ENCODE peak calls at places on chromosomes 5 and 9, in six cellular contexts. H, P, R, Z, E and C are unnamed samples.
A peak's percentile ranks its signal among the peaks of the same experiment; 100 is the strongest.

GRCh38 chr9:79829566-79830347 is 258.0 kb downstream of the TLE4 start:
- DNase-seq in H (no peak), P (no peak), R (no peak), Z (no peak), E (no peak), C (peak; percentile 39)

GRCh38 chr9:7316967-7317366 is 482.6 kb downstream of the DMAC1 start:
- DNase-seq in H (no peak), P (no peak), R (no peak), Z (no peak), E (no peak), C (no peak)

GRCh38 chr5:84287964-84288363 is 96.7 kb downstream of the EDIL3 start:
- DNase-seq in H (peak; percentile 62), P (peak; percentile 81), R (no peak), Z (peak; percentile 94), E (no peak), C (no peak)

GRCh38 chr9:133210202-133210532 is 1.1 kb upstream of the OBP2B start:
- DNase-seq in H (peak; percentile 61), P (no peak), R (no peak), Z (no peak), E (no peak), C (no peak)

GRCh38 chr5:76401801-76402250 is 1.3 kb upstream of the IQGAP2 start:
- DNase-seq in H (no peak), P (no peak), R (no peak), Z (no peak), E (no peak), C (no peak)

GRCh38 chr9:22147818-22148573 is 138.9 kb upstream of the CDKN2B start:
- DNase-seq in H (no peak), P (peak; percentile 77), R (no peak), Z (peak; percentile 98), E (no peak), C (no peak)

GRCh38 chr5:160507181-160507811 is 85.6 kb downstream of the PTTG1 start:
- DNase-seq in H (no peak), P (peak; percentile 78), R (no peak), Z (peak; percentile 76), E (no peak), C (no peak)

GRCh38 chr9:105216440-105217178 is 27.8 kb upstream of the SLC44A1 start:
- DNase-seq in H (no peak), P (peak; percentile 75), R (no peak), Z (no peak), E (peak; percentile 20), C (no peak)

GRCh38 chr9:136052991-136053756 is 41.9 kb downstream of the NACC2 start:
- DNase-seq in H (no peak), P (peak; percentile 67), R (no peak), Z (no peak), E (no peak), C (peak; percentile 47)

GRCh38 chr9:37775216-37775919 is 9.5 kb downstream of the EXOSC3 start:
- DNase-seq in H (no peak), P (no peak), R (no peak), Z (no peak), E (no peak), C (no peak)

GRCh38 chr5:137344723-137345322 is 154.3 kb downstream of the SPOCK1 start:
- DNase-seq in H (no peak), P (peak; percentile 73), R (no peak), Z (peak; percentile 73), E (peak; percentile 0), C (no peak)

GRCh38 chr5:472076-472655 is 29.2 kb downstream of the EXOC3 start:
- DNase-seq in H (no peak), P (no peak), R (peak; percentile 38), Z (no peak), E (peak; percentile 45), C (peak; percentile 60)

GRCh38 chr5:10663531-10664183 is 97.4 kb downstream of the DAP start:
- DNase-seq in H (no peak), P (peak; percentile 72), R (no peak), Z (no peak), E (no peak), C (no peak)

GRCh38 chr5:178297751-178298150 is 65.1 kb upstream of the PHYKPL start:
- DNase-seq in H (no peak), P (no peak), R (peak; percentile 2), Z (no peak), E (no peak), C (peak; percentile 63)

GRCh38 chr5:139426222-139426885 is 13.0 kb downstream of the DNAJC18 start:
- DNase-seq in H (no peak), P (peak; percentile 79), R (no peak), Z (peak; percentile 8), E (no peak), C (no peak)

GRCh38 chr5:66945389-66946349 is 250.9 kb downstream of the CD180 start:
- DNase-seq in H (no peak), P (peak; percentile 5), R (no peak), Z (no peak), E (no peak), C (no peak)

GRCh38 chr5:375921-376871 is 54.7 kb downstream of the AHRR start:
- DNase-seq in H (no peak), P (no peak), R (no peak), Z (no peak), E (no peak), C (peak; percentile 52)

GRCh38 chr5:1901081-1901480 is 18.4 kb upstream of the IRX4 start:
- DNase-seq in H (no peak), P (no peak), R (no peak), Z (no peak), E (no peak), C (no peak)

GRCh38 chr5:39906146-39906545 is 481.4 kb upstream of the DAB2 start:
- DNase-seq in H (no peak), P (peak; percentile 23), R (no peak), Z (peak; percentile 65), E (no peak), C (no peak)

GRCh38 chr5:110347781-110348180 is 378.7 kb downstream of the TMEM232 start:
- DNase-seq in H (no peak), P (no peak), R (no peak), Z (no peak), E (no peak), C (no peak)

GRCh38 chr5:178388381-178389030 is 155.9 kb upstream of the PHYKPL start:
- DNase-seq in H (no peak), P (no peak), R (peak; percentile 38), Z (peak; percentile 6), E (no peak), C (peak; percentile 66)

GRCh38 chr9:121350993-121351561 is 19.0 kb downstream of the STOM start:
- DNase-seq in H (peak; percentile 72), P (peak; percentile 95), R (peak; percentile 56), Z (peak; percentile 87), E (no peak), C (no peak)

GRCh38 chr9:88481933-88482332 is 53.0 kb upstream of the NXNL2 start:
- DNase-seq in H (no peak), P (no peak), R (no peak), Z (no peak), E (no peak), C (no peak)

GRCh38 chr5:150774145-150774544 is 4.4 kb upstream of the SMIM3 start:
- DNase-seq in H (peak; percentile 73), P (peak; percentile 89), R (no peak), Z (peak; percentile 89), E (no peak), C (no peak)

GRCh38 chr5:10519729-10520128 is 44.1 kb upstream of the ANKRD33B start:
- DNase-seq in H (no peak), P (no peak), R (no peak), Z (no peak), E (no peak), C (no peak)

GRCh38 chr5:150505041-150505511 is 2.9 kb upstream of the NDST1 start:
- DNase-seq in H (no peak), P (peak; percentile 83), R (peak; percentile 45), Z (no peak), E (no peak), C (no peak)

GRCh38 chr5:155299342-155300006 is 285.9 kb downstream of the KIF4B start:
- DNase-seq in H (no peak), P (no peak), R (no peak), Z (no peak), E (no peak), C (peak; percentile 68)

GRCh38 chr5:107563957-107564544 is 106.7 kb downstream of the EFNA5 start:
- DNase-seq in H (peak; percentile 59), P (no peak), R (no peak), Z (no peak), E (no peak), C (no peak)

GRCh38 chr9:96218821-96219614 is 83.0 kb downstream of the HSD17B3 start:
- DNase-seq in H (no peak), P (peak; percentile 4), R (no peak), Z (no peak), E (no peak), C (no peak)

GRCh38 chr5:145792840-145793239 is 42.3 kb downstream of the PRELID2 start:
- DNase-seq in H (no peak), P (no peak), R (no peak), Z (no peak), E (no peak), C (no peak)

GRCh38 chr5:61293051-61293450 is 39.0 kb upstream of the ZSWIM6 start:
- DNase-seq in H (peak; percentile 82), P (no peak), R (no peak), Z (no peak), E (no peak), C (no peak)

GRCh38 chr5:114223866-114224265 is 138.0 kb upstream of the KCNN2 start:
- DNase-seq in H (no peak), P (peak; percentile 8), R (no peak), Z (peak; percentile 20), E (no peak), C (no peak)

GRCh38 chr5:151141535-151141934 is 16.0 kb downstream of the ANXA6 start:
- DNase-seq in H (no peak), P (peak; percentile 23), R (peak; percentile 52), Z (peak; percentile 28), E (no peak), C (no peak)

GRCh38 chr9:100268271-100268670 is 84.5 kb downstream of the TEX10 start:
- DNase-seq in H (no peak), P (no peak), R (no peak), Z (no peak), E (no peak), C (no peak)